ENCODE peak calls at places on chromosomes 1 and 21, in four cellular contexts. I is stimulated activated CD4-positive, alpha-beta T cell treated with anti-CD3 and anti-CD28 coated beads, Interleukin-4, amount 100 ng/mL, for 24 hours; X is HAP-1; P is GM06990. T is an unnamed sample.

GRCh38 chr1:235617808-235618207 is 31.8 kb downstream of the GNG4 start:
- DNase-seq in I (no peak), X (no peak), P (no peak), T (no peak)

GRCh38 chr1:207833381-207833780 is 77.5 kb downstream of the CD34 start:
- DNase-seq in I (no peak), X (no peak), P (no peak), T (no peak)

GRCh38 chr1:248904437-248905216 is 1.4 kb upstream of the PGBD2 start:
- DNase-seq in I (no peak), X (no peak), P (no peak), T (no peak)

GRCh38 chr21:15759469-15759868 is 29.7 kb downstream of the USP25 start:
- DNase-seq in I (no peak), X (no peak), P (no peak), T (no peak)

GRCh38 chr1:231419147-231419546 is 2.9 kb downstream of the EGLN1 start:
- DNase-seq in I (no peak), X (no peak), P (no peak), T (no peak)

GRCh38 chr1:1732381-1732780 is 8.2 kb upstream of the CDK11A start:
- DNase-seq in I (no peak), X (no peak), P (no peak), T (no peak)

GRCh38 chr1:42214447-42214871 is 49.9 kb upstream of the GUCA2A start:
- DNase-seq in I (no peak), X (peak), P (no peak), T (no peak)

GRCh38 chr21:41880153-41880552 is 1.0 kb upstream of the PRDM15 start:
- DNase-seq in I (no peak), X (no peak), P (no peak), T (no peak)

GRCh38 chr1:192803501-192803900 is 5.3 kb upstream of the RGS2 start:
- DNase-seq in I (no peak), X (no peak), P (no peak), T (no peak)

GRCh38 chr1:200022239-200022804 is 5.2 kb upstream of the NR5A2 start:
- DNase-seq in I (no peak), X (no peak), P (no peak), T (no peak)

GRCh38 chr1:178527117-178527516 is 14.2 kb downstream of the TEX35 start:
- DNase-seq in I (no peak), X (no peak), P (no peak), T (no peak)

GRCh38 chr1:108565081-108565480 is 5.2 kb downstream of the EEIG2 start:
- DNase-seq in I (no peak), X (no peak), P (no peak), T (no peak)